ENCODE peak calls at places on chromosomes 7 and 10, in seven cellular contexts. One of them, this sample, is unnamed.

GRCh38 chr10:76113952-76114351 is 682.5 kb downstream of the LRMDA start:
- DNase-seq in stomach: no peak
- DNase-seq in NCI-H748 treated with DMSO at 0.1 percent for 48 hours: peak
- DNase-seq in erythroblast: no peak
- DNase-seq in Kasumi-1: peak
- DNase-seq in fibroblast of villous mesenchyme: no peak
- DNase-seq in uterus: no peak
- DNase-seq in this sample: no peak

GRCh38 chr7:30934732-30935568 is 23.3 kb downstream of the AQP1 start:
- DNase-seq in stomach: no peak
- DNase-seq in uterus: no peak
- DNase-seq in fibroblast of villous mesenchyme: no peak
- DNase-seq in NCI-H748 treated with DMSO at 0.1 percent for 48 hours: no peak
- DNase-seq in Kasumi-1: no peak
- DNase-seq in erythroblast: no peak
- DNase-seq in this sample: no peak

GRCh38 chr7:27345164-27345887 is 102.7 kb downstream of the EVX1 start:
- DNase-seq in uterus: no peak
- DNase-seq in NCI-H748 treated with DMSO at 0.1 percent for 48 hours: no peak
- DNase-seq in stomach: no peak
- DNase-seq in fibroblast of villous mesenchyme: no peak
- DNase-seq in erythroblast: no peak
- DNase-seq in Kasumi-1: no peak
- DNase-seq in this sample: no peak

GRCh38 chr7:39589323-39590111 is 23.3 kb downstream of the YAE1 start:
- DNase-seq in NCI-H748 treated with DMSO at 0.1 percent for 48 hours: no peak
- DNase-seq in stomach: no peak
- DNase-seq in erythroblast: peak
- DNase-seq in uterus: no peak
- DNase-seq in fibroblast of villous mesenchyme: peak
- DNase-seq in Kasumi-1: peak
- DNase-seq in this sample: no peak

GRCh38 chr7:46571996-46572395 is 650.9 kb upstream of the IGFBP3 start:
- DNase-seq in NCI-H748 treated with DMSO at 0.1 percent for 48 hours: no peak
- DNase-seq in uterus: no peak
- DNase-seq in Kasumi-1: no peak
- DNase-seq in erythroblast: no peak
- DNase-seq in fibroblast of villous mesenchyme: no peak
- DNase-seq in stomach: no peak
- DNase-seq in this sample: no peak

GRCh38 chr7:81769891-81770818 is at the start of gene HGF:
- DNase-seq in uterus: peak
- DNase-seq in stomach: peak
- DNase-seq in fibroblast of villous mesenchyme: peak
- DNase-seq in Kasumi-1: peak
- DNase-seq in erythroblast: no peak
- DNase-seq in NCI-H748 treated with DMSO at 0.1 percent for 48 hours: no peak
- DNase-seq in this sample: peak

GRCh38 chr7:2814682-2815522 is 29.2 kb downstream of the GNA12 start:
- DNase-seq in NCI-H748 treated with DMSO at 0.1 percent for 48 hours: no peak
- DNase-seq in uterus: no peak
- DNase-seq in fibroblast of villous mesenchyme: peak
- DNase-seq in erythroblast: no peak
- DNase-seq in Kasumi-1: no peak
- DNase-seq in stomach: peak
- DNase-seq in this sample: peak

GRCh38 chr10:118246340-118247247 is 95.5 kb downstream of the FAM204A start:
- DNase-seq in NCI-H748 treated with DMSO at 0.1 percent for 48 hours: peak
- DNase-seq in uterus: no peak
- DNase-seq in fibroblast of villous mesenchyme: no peak
- DNase-seq in erythroblast: no peak
- DNase-seq in stomach: no peak
- DNase-seq in Kasumi-1: no peak
- DNase-seq in this sample: no peak

GRCh38 chr10:103872137-103872933 is 17.0 kb upstream of the SH3PXD2A start:
- DNase-seq in NCI-H748 treated with DMSO at 0.1 percent for 48 hours: no peak
- DNase-seq in erythroblast: no peak
- DNase-seq in uterus: no peak
- DNase-seq in fibroblast of villous mesenchyme: no peak
- DNase-seq in stomach: no peak
- DNase-seq in Kasumi-1: no peak
- DNase-seq in this sample: peak

GRCh38 chr10:34996843-34997242 is 93.3 kb downstream of the CUL2 start:
- DNase-seq in stomach: no peak
- DNase-seq in fibroblast of villous mesenchyme: peak
- DNase-seq in Kasumi-1: peak
- DNase-seq in uterus: no peak
- DNase-seq in erythroblast: no peak
- DNase-seq in NCI-H748 treated with DMSO at 0.1 percent for 48 hours: no peak
- DNase-seq in this sample: no peak

GRCh38 chr10:72663971-72664370 is 28.0 kb upstream of the MCU start:
- DNase-seq in fibroblast of villous mesenchyme: no peak
- DNase-seq in erythroblast: no peak
- DNase-seq in Kasumi-1: no peak
- DNase-seq in stomach: no peak
- DNase-seq in uterus: no peak
- DNase-seq in NCI-H748 treated with DMSO at 0.1 percent for 48 hours: no peak
- DNase-seq in this sample: no peak

GRCh38 chr7:22582860-22583640 is 83.1 kb upstream of the STEAP1B start:
- DNase-seq in uterus: no peak
- DNase-seq in fibroblast of villous mesenchyme: peak
- DNase-seq in erythroblast: no peak
- DNase-seq in NCI-H748 treated with DMSO at 0.1 percent for 48 hours: no peak
- DNase-seq in Kasumi-1: no peak
- DNase-seq in stomach: peak
- DNase-seq in this sample: no peak

GRCh38 chr7:12670071-12670729 is 17.2 kb upstream of the ARL4A start:
- DNase-seq in Kasumi-1: no peak
- DNase-seq in fibroblast of villous mesenchyme: peak
- DNase-seq in stomach: peak
- DNase-seq in uterus: no peak
- DNase-seq in erythroblast: no peak
- DNase-seq in NCI-H748 treated with DMSO at 0.1 percent for 48 hours: no peak
- DNase-seq in this sample: no peak

GRCh38 chr10:21993360-21994001 is 10.0 kb downstream of the DNAJC1 start:
- DNase-seq in NCI-H748 treated with DMSO at 0.1 percent for 48 hours: no peak
- DNase-seq in fibroblast of villous mesenchyme: peak
- DNase-seq in erythroblast: peak
- DNase-seq in uterus: no peak
- DNase-seq in Kasumi-1: peak
- DNase-seq in stomach: no peak
- DNase-seq in this sample: no peak

GRCh38 chr7:33108591-33108930 is 643 bp downstream of the RP9 start:
- DNase-seq in Kasumi-1: peak
- DNase-seq in uterus: no peak
- DNase-seq in stomach: no peak
- DNase-seq in NCI-H748 treated with DMSO at 0.1 percent for 48 hours: peak
- DNase-seq in fibroblast of villous mesenchyme: no peak
- DNase-seq in erythroblast: peak
- DNase-seq in this sample: no peak

GRCh38 chr10:15067154-15067553 is 21.4 kb downstream of the ACBD7 start:
- DNase-seq in uterus: no peak
- DNase-seq in Kasumi-1: no peak
- DNase-seq in stomach: no peak
- DNase-seq in NCI-H748 treated with DMSO at 0.1 percent for 48 hours: no peak
- DNase-seq in fibroblast of villous mesenchyme: no peak
- DNase-seq in erythroblast: no peak
- DNase-seq in this sample: no peak

This sample was measured in lower leg skin.